ENCODE peak calls at places on chromosomes 4 and X, in six cellular contexts. F is stomach, I is dorsolateral prefrontal cortex, S is cardiac fibroblast, Y is left lung, T is GM20000. C is an unnamed sample.

GRCh38 chrX:4787971-4788370 is 1074.5 kb upstream of the PRKX start:
- DNase-seq in T (no peak), I (no peak), F (no peak), S (no peak), Y (no peak), C (no peak)

GRCh38 chrX:125651426-125651825 is 331.8 kb downstream of the TEX13C start:
- DNase-seq in I (no peak), T (no peak), Y (no peak), F (no peak), S (no peak), C (no peak)

GRCh38 chrX:16516473-16516872 is 133.5 kb upstream of the S100G start:
- DNase-seq in F (no peak), T (no peak), S (no peak), I (no peak), Y (no peak), C (no peak)

GRCh38 chr4:110897779-110898178 is 274.9 kb upstream of the PITX2 start:
- DNase-seq in I (no peak), S (no peak), T (no peak), F (no peak), Y (no peak), C (no peak)

GRCh38 chr4:8475751-8476575 is 35.4 kb downstream of the TRMT44 start:
- DNase-seq in T (no peak), Y (no peak), F (no peak), I (no peak), S (no peak), C (no peak)

GRCh38 chr4:97587912-97588311 is 555.4 kb downstream of the STPG2 start:
- DNase-seq in I (no peak), Y (no peak), T (no peak), S (no peak), F (no peak), C (no peak)

GRCh38 chrX:131564553-131565229 is 20.8 kb downstream of the OR13H1 start:
- DNase-seq in I (no peak), T (no peak), F (no peak), S (no peak), Y (no peak), C (no peak)

GRCh38 chrX:47232803-47233332 is at the start of gene USP11:
- DNase-seq in I (peak), Y (no peak), F (peak), T (peak), S (peak), C (no peak)

GRCh38 chrX:77937291-77937690 is 26.8 kb downstream of the ATP7A start:
- DNase-seq in Y (no peak), I (no peak), S (peak), T (no peak), F (no peak), C (no peak)

GRCh38 chr4:42710329-42710728 is 53.4 kb upstream of the ATP8A1 start:
- DNase-seq in I (no peak), F (no peak), T (no peak), S (no peak), Y (no peak), C (no peak)

GRCh38 chr4:119841361-119841760 is 212.8 kb upstream of the PDE5A start:
- DNase-seq in I (no peak), T (no peak), Y (no peak), F (no peak), S (no peak), C (no peak)

GRCh38 chr4:8297141-8297601 is 27.6 kb downstream of the HTRA3 start:
- DNase-seq in I (no peak), T (no peak), Y (peak), S (no peak), F (no peak), C (peak)

GRCh38 chr4:15234101-15234500 is 193.7 kb upstream of the C1QTNF7 start:
- DNase-seq in F (no peak), I (no peak), T (no peak), S (peak), Y (no peak), C (no peak)

GRCh38 chr4:54645830-54646229 is 11.9 kb upstream of the KIT start:
- DNase-seq in I (no peak), S (no peak), Y (no peak), F (no peak), T (no peak), C (no peak)

GRCh38 chr4:20318899-20319291 is 67.2 kb downstream of the SLIT2 start:
- DNase-seq in F (no peak), I (no peak), S (no peak), Y (no peak), T (no peak), C (no peak)

GRCh38 chr4:20319785-20320184 is 68.1 kb downstream of the SLIT2 start:
- DNase-seq in F (no peak), S (no peak), T (no peak), Y (no peak), I (no peak), C (no peak)

GRCh38 chr4:20317424-20317985 is 65.8 kb downstream of the SLIT2 start:
- DNase-seq in I (no peak), T (no peak), S (no peak), Y (no peak), F (no peak), C (no peak)

GRCh38 chr4:20320232-20320631 is 68.5 kb downstream of the SLIT2 start:
- DNase-seq in T (no peak), F (no peak), I (no peak), S (no peak), Y (no peak), C (no peak)

GRCh38 chr4:20318011-20318898 is 66.5 kb downstream of the SLIT2 start:
- DNase-seq in I (no peak), T (no peak), Y (no peak), F (no peak), S (no peak), C (no peak)
- TF ChIP-seq CTCF in I (no peak), T (no peak), Y (no peak), F (no peak), S (no peak), C (no peak)

GRCh38 chrX:135520553-135521404 is at the start of gene INTS6L:
- DNase-seq in S (peak), I (peak), Y (peak), F (peak), T (peak), C (peak)

GRCh38 chrX:135522132-135522530 is 1.7 kb downstream of the INTS6L start:
- DNase-seq in Y (no peak), T (no peak), F (no peak), S (no peak), I (no peak), C (no peak)

GRCh38 chrX:135522878-135523693 is 2.6 kb downstream of the INTS6L start:
- DNase-seq in T (no peak), F (no peak), Y (no peak), I (no peak), S (no peak), C (no peak)

GRCh38 chrX:135520022-135520552 is 373 bp upstream of the INTS6L start:
- DNase-seq in I (no peak), T (no peak), Y (no peak), S (peak), F (no peak), C (no peak)

DNA sequence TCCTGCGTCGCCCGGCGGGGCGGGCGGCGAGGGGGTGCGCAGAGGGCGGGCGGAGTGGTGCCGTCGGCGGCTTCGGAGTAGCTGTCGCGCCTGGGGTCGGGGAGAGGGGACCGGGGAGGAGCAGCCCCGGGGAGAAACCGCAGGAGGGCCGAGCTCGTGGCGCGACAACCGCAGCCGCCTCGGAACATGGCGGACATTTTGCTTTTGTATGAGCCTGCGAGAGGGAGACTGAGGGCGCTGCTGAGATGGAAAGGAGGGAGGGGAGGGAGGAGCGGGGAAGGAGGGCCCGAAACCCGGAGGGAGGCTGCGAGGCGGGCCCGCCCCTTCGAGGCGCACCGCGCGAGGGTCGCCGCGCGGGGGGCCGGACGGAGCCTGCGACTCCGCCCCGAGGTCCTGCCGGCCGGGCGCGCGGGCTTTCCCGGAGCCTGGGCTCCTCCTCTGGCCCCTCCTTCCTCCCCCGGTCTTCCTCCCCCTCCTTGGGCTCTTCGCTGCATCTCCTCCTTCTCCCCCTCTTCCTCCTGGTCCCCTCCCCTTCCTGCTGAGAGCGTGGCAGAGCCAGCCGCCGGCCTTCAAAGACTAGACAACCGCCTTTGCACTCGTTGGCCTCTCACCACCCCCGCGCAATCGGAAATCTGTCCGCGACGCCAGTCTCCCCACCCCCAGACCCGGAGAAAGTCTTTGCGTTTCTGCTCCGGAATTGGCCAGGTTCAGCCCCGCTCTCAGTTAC is 1.1 kb downstream of the INTS6L start:
- DNase-seq in S (peak), I (peak), Y (peak), F (peak), T (peak), C (peak)
- TF ChIP-seq CTCF in S (no peak), I (no peak), Y (no peak), F (no peak), T (no peak), C (no peak)

DNA sequence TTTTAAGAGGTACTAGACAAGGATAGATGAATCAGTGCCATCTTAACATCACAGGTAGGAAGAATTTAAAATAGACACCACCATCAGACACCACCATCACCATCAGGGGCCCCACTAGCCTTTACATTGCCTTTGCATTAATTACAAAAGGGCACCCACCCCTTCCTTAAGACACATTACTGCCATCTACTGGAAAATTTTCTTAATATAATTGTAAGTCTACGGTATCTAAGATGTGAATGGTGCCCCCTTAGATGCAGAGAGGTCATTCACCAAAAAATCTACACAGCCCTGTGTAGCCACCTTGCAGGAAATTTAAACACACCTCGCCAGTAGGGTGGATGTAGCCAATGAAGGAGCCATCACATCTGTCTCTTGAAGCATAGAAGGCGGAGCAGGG is 184.1 kb downstream of the MID1IP1 start:
- DNase-seq in Y (no peak), I (no peak), F (no peak), S (peak), T (peak), C (no peak)
- TF ChIP-seq CTCF in Y (no peak), I (peak), F (no peak), S (no peak), T (no peak), C (no peak)

DNA sequence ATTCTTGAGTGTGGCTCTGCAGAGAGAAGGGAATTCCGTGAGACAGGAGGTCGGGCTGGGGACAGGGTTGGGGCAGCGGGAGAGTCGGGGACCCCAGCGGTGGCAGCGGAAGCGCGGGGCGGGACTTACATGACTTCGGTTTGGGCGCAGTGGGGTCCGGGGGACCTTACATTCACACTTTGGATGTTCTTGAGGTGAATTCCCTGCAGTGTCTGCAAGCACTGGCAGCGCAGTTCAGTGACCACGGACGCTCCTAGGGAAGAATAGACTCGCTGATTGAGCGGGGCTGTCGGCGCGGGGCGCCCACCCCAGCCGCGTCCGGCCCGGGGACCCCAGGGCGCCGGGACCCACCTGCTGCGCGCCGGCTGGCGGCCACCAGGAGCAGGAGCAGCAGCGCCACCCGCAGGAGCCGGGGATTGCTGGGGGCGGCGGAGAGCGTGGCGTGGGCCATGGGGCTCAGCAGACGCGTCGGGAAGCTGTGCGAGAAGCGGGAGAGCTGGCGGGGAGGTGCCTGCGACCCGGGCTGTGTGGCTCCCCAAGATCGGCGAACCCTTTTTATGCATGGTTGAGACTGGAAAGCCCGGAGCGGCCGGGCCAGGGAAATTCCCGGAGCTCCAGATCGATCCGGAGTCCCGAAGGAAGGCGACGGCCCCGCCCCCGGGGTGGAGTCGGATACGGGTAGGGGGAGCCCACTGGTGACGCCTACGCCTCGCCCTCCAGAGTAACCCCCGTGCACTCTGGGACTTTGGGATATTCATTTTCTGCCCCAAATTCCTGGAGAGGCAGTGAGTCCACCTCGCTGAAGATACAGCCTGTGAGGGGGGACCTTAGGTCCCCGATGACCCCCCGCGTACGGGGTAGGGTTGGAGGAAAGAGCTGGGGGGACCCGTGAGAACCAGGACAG is at the start of gene CXCL3:
- DNase-seq in I (peak), T (peak), S (peak), Y (peak), F (peak), C (peak)
- TF ChIP-seq CTCF in I (no peak), T (no peak), S (no peak), Y (peak), F (peak), C (no peak)

GRCh38 chr4:1910643-1911042 is 39.5 kb downstream of the NSD2 start:
- DNase-seq in I (no peak), Y (no peak), F (peak), S (peak), T (no peak), C (no peak)
- TF ChIP-seq CTCF in I (peak), Y (peak), F (peak), S (peak), T (peak), C (no peak)

DNA sequence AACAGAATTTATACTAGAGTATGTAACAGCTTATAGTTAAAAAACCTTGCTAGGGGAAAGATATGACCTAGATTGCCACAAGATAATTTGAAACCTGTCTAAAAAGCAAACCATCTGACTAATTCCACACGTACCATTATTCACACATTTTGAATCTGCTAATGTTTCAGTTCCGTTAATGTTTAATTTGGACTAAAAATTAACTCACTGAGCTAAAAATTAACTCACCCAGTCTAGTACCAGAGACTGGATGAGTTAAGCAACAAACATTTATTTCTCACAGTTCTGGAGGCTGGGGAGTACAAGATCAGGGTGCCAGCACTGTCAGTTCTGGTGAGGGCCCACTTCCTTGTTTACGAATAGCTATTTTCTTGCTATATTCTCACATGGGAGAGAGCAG is 231.5 kb upstream of the DIAPH2 start:
- DNase-seq in T (peak), F (no peak), I (no peak), S (no peak), Y (no peak), C (no peak)
- TF ChIP-seq CTCF in T (no peak), F (no peak), I (no peak), S (no peak), Y (no peak), C (no peak)

GRCh38 chr4:77994194-77994721 is 62.9 kb upstream of the FRAS1 start:
- DNase-seq in T (peak), I (no peak), S (peak), F (no peak), Y (no peak), C (peak)
- TF ChIP-seq CTCF in T (peak), I (peak), S (peak), F (peak), Y (peak), C (peak)

GRCh38 chr4:77415689-77416088 is 189.9 kb upstream of the CXCL13 start:
- DNase-seq in T (no peak), I (no peak), S (no peak), F (no peak), Y (no peak), C (no peak)

DNA sequence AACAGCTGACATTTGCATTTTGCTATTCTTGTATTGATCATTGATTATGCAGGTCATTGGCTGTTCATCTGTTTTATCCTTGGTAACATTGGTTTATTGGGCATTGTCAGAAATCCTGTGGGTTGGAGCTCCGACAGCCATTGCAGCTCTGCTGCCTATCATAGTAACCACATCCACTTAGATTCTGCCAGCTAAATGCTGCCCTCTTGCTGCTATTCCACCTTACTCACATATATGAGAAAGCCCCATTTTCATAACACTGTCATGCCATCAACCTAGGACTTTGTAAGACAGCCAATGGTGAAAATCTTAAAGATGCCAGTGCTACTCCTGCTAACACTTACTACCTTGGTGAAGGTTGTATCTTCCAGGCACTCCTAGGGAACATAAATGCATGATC is 187.3 kb upstream of the CXCL13 start:
- DNase-seq in T (no peak), S (peak), I (no peak), F (no peak), Y (no peak), C (no peak)
- TF ChIP-seq CTCF in T (no peak), S (no peak), I (no peak), F (peak), Y (no peak), C (no peak)

GRCh38 chr4:91118597-91118996 is 991.4 kb downstream of the CCSER1 start:
- DNase-seq in Y (no peak), T (no peak), F (no peak), S (no peak), I (no peak), C (no peak)

GRCh38 chr4:91111556-91111955 is 984.4 kb downstream of the CCSER1 start:
- DNase-seq in Y (no peak), S (no peak), F (no peak), I (no peak), T (no peak), C (no peak)

GRCh38 chr4:91114386-91114785 is 987.2 kb downstream of the CCSER1 start:
- DNase-seq in T (no peak), Y (no peak), F (no peak), S (no peak), I (no peak), C (no peak)

GRCh38 chr4:91113130-91113706 is 986.0 kb downstream of the CCSER1 start:
- DNase-seq in F (no peak), T (peak), S (peak), I (no peak), Y (no peak), C (no peak)

GRCh38 chr4:91116861-91117260 is 989.7 kb downstream of the CCSER1 start:
- DNase-seq in Y (no peak), T (no peak), S (peak), I (no peak), F (no peak), C (no peak)
- TF ChIP-seq CTCF in Y (no peak), T (no peak), S (no peak), I (no peak), F (no peak), C (no peak)

DNA sequence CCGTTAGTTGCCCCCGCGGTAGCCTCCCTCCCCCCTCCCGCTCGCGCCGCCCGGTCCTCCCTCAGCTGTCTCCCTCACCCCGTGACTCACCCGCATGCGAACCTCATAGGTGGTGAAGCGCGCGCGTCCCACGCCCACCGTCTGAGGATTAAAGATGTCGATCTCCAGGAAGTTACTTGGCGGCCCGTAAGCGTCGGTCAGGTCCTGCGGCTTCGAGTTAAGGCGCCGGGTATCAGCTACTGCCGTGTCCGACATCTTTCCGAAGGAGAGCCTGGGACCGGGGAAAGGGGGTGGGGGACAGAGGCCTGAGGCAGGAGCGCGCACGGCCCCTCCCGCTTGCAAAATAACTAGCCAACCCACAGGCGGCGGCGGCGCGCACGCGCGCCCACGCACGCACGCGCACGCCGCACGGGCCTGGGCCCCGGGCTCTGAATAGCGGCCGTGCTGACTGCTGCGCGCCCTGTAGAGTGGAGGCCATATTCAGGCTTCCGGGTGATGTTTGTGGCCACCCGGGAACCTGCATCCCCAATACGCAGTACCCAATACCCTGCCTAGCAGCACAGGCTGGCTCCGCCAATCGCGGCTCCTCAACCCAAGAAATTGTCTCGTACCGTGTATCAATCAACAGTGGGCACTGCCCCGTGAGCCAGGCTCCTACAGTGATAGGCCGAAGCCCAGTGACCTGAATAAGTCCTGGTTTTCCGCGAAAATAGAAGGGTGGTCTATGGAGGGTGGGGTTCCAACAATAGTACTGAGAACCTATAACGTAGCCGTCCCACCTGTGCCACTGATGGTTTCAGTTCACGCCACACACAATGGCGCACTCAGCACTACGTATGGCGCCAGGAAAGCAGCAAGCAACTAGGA is at the start of gene SNX12:
- DNase-seq in Y (peak), I (peak), S (peak), T (peak), F (peak), C (peak)
- TF ChIP-seq CTCF in Y (no peak), I (no peak), S (no peak), T (no peak), F (peak), C (no peak)

C was measured in mesothelial cell of epicardium.